ENCODE peak calls at places on chromosomes 12 and 14, in seven cellular contexts. H, W, Q, S, P, O and Y are unnamed samples.

GRCh38 chr12:100799770-100800169 is 5.2 kb downstream of the ANO4 start:
- DNase-seq in W (no peak), P (no peak), S (peak; percentile 52), H (no peak), Q (no peak), O (no peak), Y (no peak)

GRCh38 chr12:43148711-43149110 is 403.3 kb downstream of the ADAMTS20 start:
- DNase-seq in W (no peak), S (peak; percentile 76), O (no peak), Q (no peak), P (no peak), H (no peak), Y (no peak)

GRCh38 chr14:99744199-99744872 is 48.9 kb upstream of the EML1 start:
- DNase-seq in O (no peak), Q (no peak), P (no peak), H (no peak), W (no peak), S (peak; percentile 51), Y (no peak)

GRCh38 chr12:106551410-106551809 is 31.4 kb upstream of the RFX4 start:
- DNase-seq in Q (no peak), P (no peak), O (no peak), H (no peak), W (no peak), S (no peak), Y (no peak)

GRCh38 chr12:128057586-128057985 is 209.4 kb upstream of the TMEM132C start:
- DNase-seq in O (no peak), H (no peak), S (no peak), Q (no peak), W (no peak), P (no peak), Y (no peak)

GRCh38 chr12:60162988-60163720 is 567.3 kb downstream of the SLC16A7 start:
- DNase-seq in P (no peak), Q (no peak), S (no peak), W (no peak), O (no peak), H (no peak), Y (no peak)

GRCh38 chr12:65123435-65124063 is 2.4 kb upstream of the WIF1 start:
- DNase-seq in W (no peak), O (no peak), Q (no peak), P (no peak), S (peak; percentile 35), H (no peak), Y (no peak)

GRCh38 chr12:127230843-127231260 is 1036.1 kb upstream of the TMEM132C start:
- DNase-seq in P (no peak), H (no peak), S (peak; percentile 99), Q (no peak), W (no peak), O (no peak), Y (no peak)

GRCh38 chr12:53989227-53990113 is 4.5 kb downstream of the HOXC10 start:
- DNase-seq in H (no peak), W (peak; percentile 29), S (peak; percentile 12), P (no peak), Q (no peak), O (no peak), Y (no peak)

GRCh38 chr14:47919334-47919846 is 244.0 kb upstream of the MDGA2 start:
- DNase-seq in H (no peak), S (no peak), W (no peak), Q (no peak), P (no peak), O (no peak), Y (no peak)

GRCh38 chr14:31270196-31270772 is 62.7 kb upstream of the HECTD1 start:
- DNase-seq in P (no peak), Q (no peak), H (no peak), W (no peak), O (no peak), S (peak; percentile 21), Y (no peak)

GRCh38 chr12:93126069-93126474 is 197.0 kb upstream of the EEA1 start:
- DNase-seq in S (no peak), P (no peak), O (no peak), Q (no peak), H (no peak), W (no peak), Y (no peak)

GRCh38 chr12:111448831-111449790 is 43.4 kb downstream of the SH2B3 start:
- DNase-seq in H (no peak), Q (peak; percentile 19), S (no peak), O (no peak), W (no peak), P (no peak), Y (no peak)

GRCh38 chr12:78305808-78306207 is 475.1 kb downstream of the NAV3 start:
- DNase-seq in S (no peak), P (no peak), H (no peak), Q (no peak), W (no peak), O (no peak), Y (no peak)

GRCh38 chr12:127360580-127360979 is 906.4 kb upstream of the TMEM132C start:
- DNase-seq in S (no peak), O (no peak), H (no peak), Q (no peak), W (no peak), P (no peak), Y (no peak)

GRCh38 chr12:77225373-77225772 is 160.0 kb upstream of the E2F7 start:
- DNase-seq in O (no peak), Q (no peak), W (no peak), P (no peak), H (no peak), S (no peak), Y (no peak)

GRCh38 chr12:16307843-16308475 is 30.5 kb upstream of the SLC15A5 start:
- DNase-seq in P (no peak), Q (no peak), O (no peak), S (peak; percentile 18), W (no peak), H (no peak), Y (no peak)

GRCh38 chr12:48631071-48631470 is 51.0 kb downstream of the KANSL2 start:
- DNase-seq in S (no peak), O (no peak), P (no peak), W (no peak), H (no peak), Q (no peak), Y (no peak)

GRCh38 chr12:84348582-84348981 is 564.0 kb downstream of the SLC6A15 start:
- DNase-seq in P (no peak), Q (no peak), S (no peak), W (no peak), O (no peak), H (no peak), Y (no peak)

GRCh38 chr12:131928080-131928764 is 854 bp upstream of the PUS1 start:
- DNase-seq in W (no peak), O (no peak), S (no peak), H (no peak), P (no peak), Q (no peak), Y (no peak)

GRCh38 chr14:75660630-75661498 is at the start of the genes ERG28 and TTLL5:
- DNase-seq in S (peak; percentile 99), W (peak; percentile 97), P (peak; percentile 88), Q (peak; percentile 97), H (peak; percentile 95), O (peak; percentile 94), Y (peak; percentile 93)

GRCh38 chr14:63960926-63961567 is 108.2 kb downstream of the SYNE2 start:
- DNase-seq in P (no peak), O (no peak), H (no peak), Q (no peak), S (no peak), W (no peak), Y (no peak)

GRCh38 chr12:56161677-56162351 is 3.7 kb downstream of the MYL6 start:
- DNase-seq in W (no peak), Q (no peak), S (no peak), P (no peak), O (no peak), H (no peak), Y (no peak)

GRCh38 chr12:120998435-120998834 is 17.9 kb downstream of the C12orf43 start:
- DNase-seq in W (no peak), S (no peak), P (no peak), O (no peak), Q (no peak), H (no peak), Y (no peak)

GRCh38 chr12:110661337-110661972 is 27.5 kb downstream of the HVCN1 start:
- DNase-seq in H (no peak), S (no peak), P (peak; percentile 27), Q (peak; percentile 71), W (peak; percentile 72), O (peak; percentile 46), Y (no peak)

GRCh38 chr14:58239259-58240210 is 5.1 kb upstream of the PSMA3 start:
- DNase-seq in S (peak; percentile 46), W (no peak), P (peak; percentile 56), Q (peak; percentile 91), H (peak; percentile 79), O (peak; percentile 84), Y (peak; percentile 76)

GRCh38 chr14:76763362-76764041 is 2.2 kb downstream of the VASH1 start:
- DNase-seq in S (no peak), P (no peak), Q (peak; percentile 11), H (no peak), W (no peak), O (no peak), Y (no peak)

GRCh38 chr12:112906712-112907414 is at the start of gene OAS1:
- DNase-seq in P (no peak), S (peak; percentile 52), W (peak; percentile 67), Q (peak; percentile 55), O (peak; percentile 12), H (no peak), Y (peak; percentile 5)

GRCh38 chr12:3973939-3974644 is 100.9 kb upstream of the PARP11 start:
- DNase-seq in W (no peak), P (no peak), H (no peak), O (no peak), S (peak; percentile 33), Q (no peak), Y (no peak)